ENCODE peak calls at places on chromosomes 7 and 10, in four cellular contexts. One of them, this sample, is unnamed.

GRCh38 chr7:124992881-124993562 is 63.4 kb upstream of the POT1 start:
- DNase-seq in HEK293T: no peak
- DNase-seq in T-helper 1 cell: no peak
- DNase-seq in brain pericyte: no peak
- DNase-seq in this sample: no peak

GRCh38 chr7:117090820-117091219 is 137.5 kb downstream of the ST7 start:
- DNase-seq in brain pericyte: no peak
- DNase-seq in T-helper 1 cell: no peak
- DNase-seq in HEK293T: no peak
- DNase-seq in this sample: no peak

GRCh38 chr10:543862-544822 is 145.3 kb downstream of the DIP2C start:
- DNase-seq in HEK293T: no peak
- DNase-seq in T-helper 1 cell: no peak
- DNase-seq in brain pericyte: no peak
- DNase-seq in this sample: no peak

GRCh38 chr7:142714375-142714774 is 34.9 kb upstream of the PRSS1 start:
- DNase-seq in HEK293T: no peak
- DNase-seq in T-helper 1 cell: no peak
- DNase-seq in brain pericyte: no peak
- DNase-seq in this sample: no peak

GRCh38 chr7:98202367-98203195 is 8.7 kb upstream of the BHLHA15 start:
- DNase-seq in brain pericyte: no peak
- DNase-seq in HEK293T: no peak
- DNase-seq in T-helper 1 cell: peak; percentile 18
- DNase-seq in this sample: peak; percentile 81

GRCh38 chr7:66779669-66780408 is 39.3 kb downstream of the RABGEF1 start:
- DNase-seq in HEK293T: no peak
- DNase-seq in T-helper 1 cell: no peak
- DNase-seq in brain pericyte: no peak
- DNase-seq in this sample: no peak

GRCh38 chr10:9545073-9545472 is 1472.6 kb upstream of the CELF2 start:
- DNase-seq in T-helper 1 cell: no peak
- DNase-seq in HEK293T: no peak
- DNase-seq in brain pericyte: no peak
- DNase-seq in this sample: no peak

GRCh38 chr10:62261666-62262065 is 7.0 kb downstream of the RTKN2 start:
- DNase-seq in brain pericyte: no peak
- DNase-seq in T-helper 1 cell: no peak
- DNase-seq in HEK293T: no peak
- DNase-seq in this sample: no peak

GRCh38 chr10:100353770-100354485 is 6.9 kb downstream of the SCD start:
- DNase-seq in HEK293T: no peak
- DNase-seq in brain pericyte: no peak
- DNase-seq in T-helper 1 cell: no peak
- DNase-seq in this sample: no peak

GRCh38 chr10:60964257-60965235 is 20.6 kb upstream of the RHOBTB1 start:
- DNase-seq in HEK293T: peak; percentile 60
- DNase-seq in brain pericyte: peak; percentile 47
- DNase-seq in T-helper 1 cell: peak; percentile 19
- DNase-seq in this sample: no peak

GRCh38 chr10:3987142-3987974 is 202.3 kb upstream of the KLF6 start:
- DNase-seq in brain pericyte: no peak
- DNase-seq in T-helper 1 cell: no peak
- DNase-seq in HEK293T: no peak
- DNase-seq in this sample: no peak

GRCh38 chr10:27743736-27744477 is 1.7 kb downstream of the MKX start:
- DNase-seq in brain pericyte: no peak
- DNase-seq in T-helper 1 cell: peak; percentile 11
- DNase-seq in HEK293T: no peak
- DNase-seq in this sample: no peak

GRCh38 chr7:142323706-142324105 is 65.8 kb upstream of the PRSS58 start:
- DNase-seq in T-helper 1 cell: no peak
- DNase-seq in brain pericyte: no peak
- DNase-seq in HEK293T: peak; percentile 69
- DNase-seq in this sample: no peak

This sample was measured in activated B cell treated with CpG ODN at 0.5 μM for 24 hours.